ENCODE peak calls at places on chromosomes 16 and 17, in six cellular contexts. O is neural progenitor cell, B is T follicular helper cell, D is suprapubic skin, U is HTR-8/SVneo, R is T1000. G is an unnamed sample.

GRCh38 chr16:1101133-1101532 is 5.1 kb upstream of the C1QTNF8 start:
- DNase-seq in B (no peak), R (no peak), D (no peak), U (no peak), O (no peak), G (no peak)

GRCh38 chr16:4371481-4372314 is at the start of gene VASN:
- DNase-seq in D (peak), B (peak), U (peak), O (peak), R (peak), G (no peak)

GRCh38 chr16:54265558-54266213 is 20.9 kb downstream of the IRX3 start:
- DNase-seq in R (no peak), B (no peak), O (no peak), D (peak), U (no peak), G (peak)

GRCh38 chr17:28426081-28426519 is 20.1 kb upstream of the SLC46A1 start:
- DNase-seq in U (peak), R (no peak), O (peak), D (no peak), B (no peak), G (no peak)

GRCh38 chr16:83453977-83454376 is 353.8 kb upstream of the HSBP1 start:
- DNase-seq in U (no peak), B (no peak), R (no peak), D (no peak), O (no peak), G (no peak)

GRCh38 chr17:68522266-68522665 is 10.0 kb downstream of the PRKAR1A start:
- DNase-seq in U (no peak), D (no peak), O (no peak), B (no peak), R (no peak), G (no peak)

GRCh38 chr16:704552-705380 is 835 bp downstream of the FBXL16 start:
- DNase-seq in D (no peak), O (peak), B (no peak), R (no peak), U (no peak), G (no peak)

GRCh38 chr16:25785361-25785760 is 93.6 kb downstream of the HS3ST4 start:
- DNase-seq in R (no peak), D (no peak), B (no peak), O (no peak), U (no peak), G (no peak)

GRCh38 chr17:17675925-17676534 is 5.2 kb upstream of the RAI1 start:
- DNase-seq in D (no peak), O (no peak), R (no peak), U (no peak), B (no peak), G (peak)

GRCh38 chr16:49575352-49576172 is 202.0 kb downstream of the C16orf78 start:
- DNase-seq in O (no peak), B (no peak), R (no peak), D (no peak), U (no peak), G (no peak)

GRCh38 chr17:16046966-16047365 is 47.3 kb downstream of the TTC19 start:
- DNase-seq in O (no peak), B (no peak), R (no peak), U (no peak), D (no peak), G (no peak)

GRCh38 chr16:3618782-3619166 is 7.4 kb upstream of the SLX4 start:
- DNase-seq in D (no peak), O (no peak), B (no peak), U (no peak), R (no peak), G (no peak)

GRCh38 chr16:13982446-13982845 is 62.5 kb downstream of the ERCC4 start:
- DNase-seq in O (no peak), R (no peak), D (no peak), U (no peak), B (no peak), G (no peak)

G was measured in RWPE2.